ENCODE peak calls at places on chromosomes 3 and 15, in ten cellular contexts. X, D, F, K, B, M, T, A, U and N are unnamed samples.

GRCh38 chr3:78281381-78281780 is 1241.5 kb downstream of the ROBO2 start:
- DNase-seq in M (no peak), U (no peak), X (no peak), D (no peak), K (no peak), T (no peak), B (no peak), A (no peak), F (no peak), N (no peak)

GRCh38 chr3:24462737-24463136 is 31.9 kb downstream of the THRB start:
- DNase-seq in F (no peak), X (no peak), K (no peak), A (no peak), B (no peak), U (no peak), T (no peak), M (no peak), D (no peak), N (no peak)

GRCh38 chr3:144590854-144591253 is 619.2 kb downstream of the DIPK2A start:
- DNase-seq in A (no peak), U (peak), T (no peak), X (no peak), F (no peak), D (no peak), B (no peak), M (no peak), K (peak), N (no peak)

GRCh38 chr15:74040115-74040850 is 42.1 kb downstream of the GOLGA6A start:
- DNase-seq in M (no peak), A (peak), U (peak), F (no peak), X (no peak), D (peak), B (no peak), K (no peak), T (no peak), N (no peak)

GRCh38 chr3:182787302-182788036 is 5.8 kb upstream of the ATP11B start:
- DNase-seq in U (no peak), T (no peak), D (no peak), X (no peak), K (no peak), M (no peak), B (no peak), F (no peak), A (no peak), N (no peak)

GRCh38 chr15:94387854-94388441 is 156.6 kb downstream of the MCTP2 start:
- DNase-seq in D (peak), X (no peak), F (no peak), A (no peak), T (no peak), K (no peak), B (no peak), M (peak), U (no peak), N (no peak)

GRCh38 chr15:66884661-66885237 is 180.7 kb upstream of the SMAD3 start:
- DNase-seq in M (no peak), U (no peak), K (no peak), B (no peak), D (no peak), F (no peak), X (no peak), A (no peak), T (no peak), N (no peak)

GRCh38 chr3:127865941-127866340 is 43.6 kb upstream of the MGLL start:
- DNase-seq in T (no peak), M (no peak), F (no peak), X (no peak), U (peak), K (peak), D (no peak), A (no peak), B (no peak), N (no peak)

GRCh38 chr3:120438971-120439370 is 11.8 kb downstream of the FSTL1 start:
- DNase-seq in X (no peak), A (peak), D (peak), U (peak), B (no peak), F (no peak), T (peak), K (no peak), M (no peak), N (no peak)

GRCh38 chr3:140467916-140468315 is 209.9 kb upstream of the TRIM42 start:
- DNase-seq in K (no peak), U (peak), T (no peak), X (no peak), D (no peak), A (no peak), M (no peak), B (no peak), F (no peak), N (no peak)

GRCh38 chr15:27017168-27017809 is 46.3 kb downstream of the GABRG3 start:
- DNase-seq in U (peak), K (peak), F (peak), D (peak), X (peak), T (peak), B (peak), A (no peak), M (peak), N (peak)

GRCh38 chr3:180980612-180981011 is 8.9 kb downstream of the DNAJC19 start:
- DNase-seq in K (no peak), U (peak), F (no peak), T (no peak), M (no peak), D (no peak), X (no peak), A (no peak), B (no peak), N (no peak)

GRCh38 chr15:69125236-69125635 is 35.2 kb upstream of the GLCE start:
- DNase-seq in B (no peak), F (no peak), K (peak), X (no peak), U (no peak), D (no peak), A (no peak), T (no peak), M (no peak), N (no peak)

GRCh38 chr3:54578417-54578816 is 349.4 kb downstream of the LRTM1 start:
- DNase-seq in T (peak), U (no peak), A (no peak), D (no peak), F (no peak), M (no peak), B (no peak), X (no peak), K (no peak), N (no peak)

GRCh38 chr15:80242132-80242769 is 9.8 kb downstream of the CTXND1 start:
- DNase-seq in A (peak), B (no peak), U (peak), X (peak), K (peak), M (peak), D (no peak), F (no peak), T (no peak), N (no peak)

GRCh38 chr3:100720423-100720822 is 11.1 kb downstream of the TFG start:
- DNase-seq in X (no peak), B (no peak), D (no peak), F (no peak), M (no peak), A (no peak), K (peak), T (no peak), U (no peak), N (no peak)

GRCh38 chr3:178966299-178967183 is 105.1 kb downstream of the ZMAT3 start:
- DNase-seq in M (peak), A (no peak), F (no peak), U (peak), X (peak), B (no peak), D (no peak), K (peak), T (peak), N (no peak)

GRCh38 chr3:129628169-129628522 is 21.7 kb upstream of the PLXND1 start:
- DNase-seq in D (no peak), T (no peak), A (no peak), U (peak), M (no peak), X (no peak), B (peak), F (no peak), K (no peak), N (no peak)

GRCh38 chr15:89333959-89334509 is 590 bp downstream of the POLG start:
- DNase-seq in T (no peak), A (peak), M (peak), B (no peak), X (peak), F (no peak), U (no peak), D (no peak), K (no peak), N (no peak)

GRCh38 chr15:64369078-64369607 is 12.1 kb downstream of the PCLAF start:
- DNase-seq in X (no peak), T (no peak), F (no peak), M (no peak), A (no peak), U (peak), B (no peak), K (no peak), D (no peak), N (no peak)

GRCh38 chr15:91311986-91312385 is 211.9 kb downstream of the SV2B start:
- DNase-seq in X (no peak), U (no peak), F (no peak), K (no peak), M (no peak), D (no peak), B (peak), A (no peak), T (no peak), N (no peak)

GRCh38 chr15:76286231-76286879 is 24.9 kb downstream of the ETFA start:
- DNase-seq in K (no peak), F (no peak), U (peak), B (no peak), T (peak), D (no peak), M (peak), X (no peak), A (no peak), N (no peak)